ENCODE peak calls at places on chromosome 7, in eight cellular contexts. One of them, this sample, is unnamed.

GRCh38 chr7:63042730-63043511 is 955.7 kb upstream of the ZNF722 start:
- DNase-seq in GM23338: no peak
- DNase-seq in PC-9: no peak
- DNase-seq in Caco-2: no peak
- DNase-seq in HFF-Myc: no peak
- DNase-seq in cardiac fibroblast: no peak
- DNase-seq in kidney epithelial cell: no peak
- DNase-seq in gastrocnemius medialis: no peak
- DNase-seq in this sample: peak

GRCh38 chr7:44229546-44230105 is 28.8 kb downstream of the YKT6 start:
- DNase-seq in GM23338: no peak
- DNase-seq in PC-9: no peak
- DNase-seq in Caco-2: no peak
- DNase-seq in HFF-Myc: no peak
- DNase-seq in cardiac fibroblast: no peak
- DNase-seq in kidney epithelial cell: no peak
- DNase-seq in gastrocnemius medialis: no peak
- DNase-seq in this sample: no peak

GRCh38 chr7:75617634-75618234 is 121.0 kb downstream of the HIP1 start:
- DNase-seq in GM23338: no peak
- DNase-seq in PC-9: peak
- DNase-seq in Caco-2: no peak
- DNase-seq in HFF-Myc: no peak
- DNase-seq in cardiac fibroblast: peak
- DNase-seq in kidney epithelial cell: no peak
- DNase-seq in gastrocnemius medialis: peak
- DNase-seq in this sample: no peak

GRCh38 chr7:137687556-137688280 is 159.1 kb downstream of the DGKI start:
- DNase-seq in GM23338: no peak
- DNase-seq in PC-9: no peak
- DNase-seq in Caco-2: no peak
- DNase-seq in HFF-Myc: no peak
- DNase-seq in cardiac fibroblast: peak
- DNase-seq in kidney epithelial cell: peak
- DNase-seq in gastrocnemius medialis: no peak
- DNase-seq in this sample: no peak

GRCh38 chr7:152594801-152595200 is 81.1 kb downstream of the XRCC2 start:
- DNase-seq in GM23338: no peak
- DNase-seq in PC-9: no peak
- DNase-seq in Caco-2: no peak
- DNase-seq in HFF-Myc: no peak
- DNase-seq in cardiac fibroblast: no peak
- DNase-seq in kidney epithelial cell: no peak
- DNase-seq in gastrocnemius medialis: no peak
- DNase-seq in this sample: no peak

GRCh38 chr7:24907311-24907886 is 72.6 kb downstream of the OSBPL3 start:
- DNase-seq in GM23338: no peak
- DNase-seq in PC-9: peak
- DNase-seq in Caco-2: no peak
- DNase-seq in HFF-Myc: no peak
- DNase-seq in cardiac fibroblast: peak
- DNase-seq in kidney epithelial cell: peak
- DNase-seq in gastrocnemius medialis: no peak
- DNase-seq in this sample: no peak

GRCh38 chr7:29360633-29361625 is 166.4 kb downstream of the CHN2 start:
- DNase-seq in GM23338: no peak
- DNase-seq in PC-9: no peak
- DNase-seq in Caco-2: no peak
- DNase-seq in HFF-Myc: no peak
- DNase-seq in cardiac fibroblast: no peak
- DNase-seq in kidney epithelial cell: no peak
- DNase-seq in gastrocnemius medialis: no peak
- DNase-seq in this sample: no peak

GRCh38 chr7:7099584-7100014 is 82.7 kb upstream of the C1GALT1 start:
- DNase-seq in GM23338: peak
- DNase-seq in PC-9: peak
- DNase-seq in Caco-2: peak
- DNase-seq in HFF-Myc: peak
- DNase-seq in cardiac fibroblast: peak
- DNase-seq in kidney epithelial cell: peak
- DNase-seq in gastrocnemius medialis: peak
- DNase-seq in this sample: no peak

GRCh38 chr7:28955723-28956607 is 2.2 kb downstream of the TRIL start:
- DNase-seq in GM23338: peak
- DNase-seq in PC-9: no peak
- DNase-seq in Caco-2: peak
- DNase-seq in HFF-Myc: no peak
- DNase-seq in cardiac fibroblast: peak
- DNase-seq in kidney epithelial cell: no peak
- DNase-seq in gastrocnemius medialis: peak
- DNase-seq in this sample: no peak

GRCh38 chr7:151633516-151633812 is 113.8 kb upstream of the RHEB start:
- DNase-seq in GM23338: no peak
- DNase-seq in PC-9: no peak
- DNase-seq in Caco-2: no peak
- DNase-seq in HFF-Myc: no peak
- DNase-seq in cardiac fibroblast: no peak
- DNase-seq in kidney epithelial cell: no peak
- DNase-seq in gastrocnemius medialis: no peak
- DNase-seq in this sample: no peak

GRCh38 chr7:121714559-121715303 is 158.2 kb upstream of the PTPRZ1 start:
- DNase-seq in GM23338: peak
- DNase-seq in PC-9: no peak
- DNase-seq in Caco-2: peak
- DNase-seq in HFF-Myc: no peak
- DNase-seq in cardiac fibroblast: no peak
- DNase-seq in kidney epithelial cell: no peak
- DNase-seq in gastrocnemius medialis: no peak
- DNase-seq in this sample: no peak

GRCh38 chr7:22333680-22334141 is 23.2 kb downstream of the RAPGEF5 start:
- DNase-seq in GM23338: no peak
- DNase-seq in PC-9: no peak
- DNase-seq in Caco-2: no peak
- DNase-seq in HFF-Myc: no peak
- DNase-seq in cardiac fibroblast: no peak
- DNase-seq in kidney epithelial cell: no peak
- DNase-seq in gastrocnemius medialis: no peak
- DNase-seq in this sample: no peak

GRCh38 chr7:151114151-151115090 is 28.1 kb downstream of the AGAP3 start:
- DNase-seq in GM23338: peak
- DNase-seq in PC-9: no peak
- DNase-seq in Caco-2: no peak
- DNase-seq in HFF-Myc: no peak
- DNase-seq in cardiac fibroblast: no peak
- DNase-seq in kidney epithelial cell: no peak
- DNase-seq in gastrocnemius medialis: no peak
- DNase-seq in this sample: no peak

GRCh38 chr7:105457619-105458018 is 64.5 kb downstream of the PUS7 start:
- DNase-seq in GM23338: no peak
- DNase-seq in PC-9: no peak
- DNase-seq in Caco-2: no peak
- DNase-seq in HFF-Myc: no peak
- DNase-seq in cardiac fibroblast: no peak
- DNase-seq in kidney epithelial cell: no peak
- DNase-seq in gastrocnemius medialis: no peak
- DNase-seq in this sample: no peak

GRCh38 chr7:156989766-156990535 is 20.5 kb downstream of the MNX1 start:
- DNase-seq in GM23338: no peak
- DNase-seq in PC-9: no peak
- DNase-seq in Caco-2: no peak
- DNase-seq in HFF-Myc: no peak
- DNase-seq in cardiac fibroblast: no peak
- DNase-seq in kidney epithelial cell: no peak
- DNase-seq in gastrocnemius medialis: no peak
- DNase-seq in this sample: no peak

GRCh38 chr7:84231157-84231556 is 36.6 kb upstream of the SEMA3A start:
- DNase-seq in GM23338: no peak
- DNase-seq in PC-9: no peak
- DNase-seq in Caco-2: no peak
- DNase-seq in HFF-Myc: no peak
- DNase-seq in cardiac fibroblast: peak
- DNase-seq in kidney epithelial cell: no peak
- DNase-seq in gastrocnemius medialis: no peak
- DNase-seq in this sample: no peak

GRCh38 chr7:70446448-70447143 is 685.3 kb upstream of the GALNT17 start:
- DNase-seq in GM23338: no peak
- DNase-seq in PC-9: no peak
- DNase-seq in Caco-2: no peak
- DNase-seq in HFF-Myc: no peak
- DNase-seq in cardiac fibroblast: no peak
- DNase-seq in kidney epithelial cell: no peak
- DNase-seq in gastrocnemius medialis: no peak
- DNase-seq in this sample: no peak

GRCh38 chr7:79709574-79710409 is 256.3 kb upstream of the MAGI2 start:
- DNase-seq in GM23338: no peak
- DNase-seq in PC-9: peak
- DNase-seq in Caco-2: no peak
- DNase-seq in HFF-Myc: no peak
- DNase-seq in cardiac fibroblast: peak
- DNase-seq in kidney epithelial cell: no peak
- DNase-seq in gastrocnemius medialis: no peak
- DNase-seq in this sample: no peak

GRCh38 chr7:27640914-27641570 is 21.6 kb downstream of the HIBADH start:
- DNase-seq in GM23338: no peak
- DNase-seq in PC-9: peak
- DNase-seq in Caco-2: peak
- DNase-seq in HFF-Myc: no peak
- DNase-seq in cardiac fibroblast: peak
- DNase-seq in kidney epithelial cell: no peak
- DNase-seq in gastrocnemius medialis: no peak
- DNase-seq in this sample: no peak

GRCh38 chr7:10685040-10685439 is 288.6 kb upstream of the PHF14 start:
- DNase-seq in GM23338: no peak
- DNase-seq in PC-9: no peak
- DNase-seq in Caco-2: no peak
- DNase-seq in HFF-Myc: no peak
- DNase-seq in cardiac fibroblast: no peak
- DNase-seq in kidney epithelial cell: no peak
- DNase-seq in gastrocnemius medialis: no peak
- DNase-seq in this sample: no peak

GRCh38 chr7:30911561-30911969 is at the start of gene AQP1:
- DNase-seq in GM23338: no peak
- DNase-seq in PC-9: no peak
- DNase-seq in Caco-2: no peak
- DNase-seq in HFF-Myc: no peak
- DNase-seq in cardiac fibroblast: no peak
- DNase-seq in kidney epithelial cell: no peak
- DNase-seq in gastrocnemius medialis: no peak
- DNase-seq in this sample: no peak
- TF ChIP-seq CTCF in GM23338: no peak
- TF ChIP-seq CTCF in PC-9: no peak
- TF ChIP-seq CTCF in Caco-2: no peak
- TF ChIP-seq CTCF in HFF-Myc: no peak
- TF ChIP-seq CTCF in cardiac fibroblast: no peak
- TF ChIP-seq CTCF in kidney epithelial cell: no peak
- TF ChIP-seq CTCF in gastrocnemius medialis: no peak
- TF ChIP-seq CTCF in this sample: no peak

GRCh38 chr7:46480619-46481018 is 559.5 kb upstream of the IGFBP3 start:
- DNase-seq in GM23338: no peak
- DNase-seq in PC-9: no peak
- DNase-seq in Caco-2: no peak
- DNase-seq in HFF-Myc: no peak
- DNase-seq in cardiac fibroblast: no peak
- DNase-seq in kidney epithelial cell: no peak
- DNase-seq in gastrocnemius medialis: no peak
- DNase-seq in this sample: no peak

GRCh38 chr7:46479680-46480079 is 558.6 kb upstream of the IGFBP3 start:
- DNase-seq in GM23338: no peak
- DNase-seq in PC-9: no peak
- DNase-seq in Caco-2: no peak
- DNase-seq in HFF-Myc: no peak
- DNase-seq in cardiac fibroblast: no peak
- DNase-seq in kidney epithelial cell: no peak
- DNase-seq in gastrocnemius medialis: no peak
- DNase-seq in this sample: no peak

GRCh38 chr7:46478046-46478445 is 557.0 kb upstream of the IGFBP3 start:
- DNase-seq in GM23338: no peak
- DNase-seq in PC-9: no peak
- DNase-seq in Caco-2: no peak
- DNase-seq in HFF-Myc: peak
- DNase-seq in cardiac fibroblast: peak
- DNase-seq in kidney epithelial cell: peak
- DNase-seq in gastrocnemius medialis: no peak
- DNase-seq in this sample: no peak
- TF ChIP-seq CTCF in GM23338: no peak
- TF ChIP-seq CTCF in PC-9: no peak
- TF ChIP-seq CTCF in Caco-2: no peak
- TF ChIP-seq CTCF in HFF-Myc: no peak
- TF ChIP-seq CTCF in cardiac fibroblast: no peak
- TF ChIP-seq CTCF in kidney epithelial cell: no peak
- TF ChIP-seq CTCF in gastrocnemius medialis: no peak
- TF ChIP-seq CTCF in this sample: no peak

GRCh38 chr7:102450242-102450641 is 14.4 kb downstream of the ALKBH4 start:
- DNase-seq in GM23338: no peak
- DNase-seq in PC-9: no peak
- DNase-seq in Caco-2: no peak
- DNase-seq in HFF-Myc: no peak
- DNase-seq in cardiac fibroblast: no peak
- DNase-seq in kidney epithelial cell: no peak
- DNase-seq in gastrocnemius medialis: no peak
- DNase-seq in this sample: no peak
- TF ChIP-seq CTCF in GM23338: peak
- TF ChIP-seq CTCF in PC-9: no peak
- TF ChIP-seq CTCF in Caco-2: peak
- TF ChIP-seq CTCF in HFF-Myc: peak
- TF ChIP-seq CTCF in cardiac fibroblast: peak
- TF ChIP-seq CTCF in kidney epithelial cell: peak
- TF ChIP-seq CTCF in gastrocnemius medialis: no peak
- TF ChIP-seq CTCF in this sample: peak

GRCh38 chr7:116341222-116341907 is 131.0 kb downstream of the TES start:
- DNase-seq in GM23338: no peak
- DNase-seq in PC-9: no peak
- DNase-seq in Caco-2: peak
- DNase-seq in HFF-Myc: no peak
- DNase-seq in cardiac fibroblast: peak
- DNase-seq in kidney epithelial cell: no peak
- DNase-seq in gastrocnemius medialis: no peak
- DNase-seq in this sample: no peak
- TF ChIP-seq CTCF in GM23338: peak
- TF ChIP-seq CTCF in PC-9: no peak
- TF ChIP-seq CTCF in Caco-2: peak
- TF ChIP-seq CTCF in HFF-Myc: no peak
- TF ChIP-seq CTCF in cardiac fibroblast: peak
- TF ChIP-seq CTCF in kidney epithelial cell: peak
- TF ChIP-seq CTCF in gastrocnemius medialis: peak
- TF ChIP-seq CTCF in this sample: peak

This sample was measured in chondrocyte.